ENCODE peak calls at places on chromosomes 3 and 15, in four cellular contexts. K, Z, U and T are unnamed samples.

GRCh38 chr3:102181202-102181920 is 253.5 kb upstream of the ZPLD1 start:
- DNase-seq in K (no peak), Z (no peak), U (peak; percentile 83), T (no peak)

GRCh38 chr3:158725348-158725966 is 6.8 kb downstream of the RARRES1 start:
- DNase-seq in K (peak; percentile 60), Z (no peak), U (peak; percentile 99), T (no peak)

GRCh38 chr3:129793356-129793755 is 100.2 kb downstream of the TMCC1 start:
- DNase-seq in K (peak; percentile 3), Z (no peak), U (no peak), T (no peak)

GRCh38 chr3:112086018-112086854 is at the start of gene C3orf52:
- DNase-seq in K (peak; percentile 94), Z (peak; percentile 6), U (peak; percentile 63), T (peak; percentile 44)

GRCh38 chr3:195151866-195152526 is 119.0 kb downstream of the XXYLT1 start:
- DNase-seq in K (peak; percentile 51), Z (no peak), U (peak; percentile 66), T (no peak)

GRCh38 chr3:194395201-194395600 is 3.9 kb downstream of the GP5 start:
- DNase-seq in K (peak; percentile 79), Z (no peak), U (peak; percentile 58), T (no peak)

GRCh38 chr15:80120636-80121035 is 32.2 kb upstream of the FAH start:
- DNase-seq in K (no peak), Z (no peak), U (no peak), T (no peak)

GRCh38 chr15:65902373-65902772 is 33.1 kb downstream of the RAB11A start:
- DNase-seq in K (peak; percentile 75), Z (no peak), U (no peak), T (peak; percentile 92)

GRCh38 chr3:184228376-184229137 is 828 bp upstream of the VWA5B2 start:
- DNase-seq in K (no peak), Z (no peak), U (no peak), T (no peak)

GRCh38 chr3:184619348-184619747 is 57.8 kb downstream of the EPHB3 start:
- DNase-seq in K (no peak), Z (no peak), U (no peak), T (no peak)

GRCh38 chr15:58357529-58358476 is 74.0 kb upstream of the LIPC start:
- DNase-seq in K (peak; percentile 26), Z (no peak), U (peak; percentile 28), T (no peak)

GRCh38 chr3:64319391-64319790 is 94.1 kb upstream of the PRICKLE2 start:
- DNase-seq in K (peak; percentile 43), Z (no peak), U (no peak), T (no peak)

GRCh38 chr15:25091421-25092158 is 136.8 kb downstream of the SNRPN start:
- DNase-seq in K (no peak), Z (no peak), U (no peak), T (no peak)
- H3K9me3 ChIP-seq in K (peaks cover 6% of the 10 kb centered on the region), Z (peaks cover 43% of the 10 kb centered on the region), U (no peaks in the 10 kb centered on the region), T (peaks cover 19% of the 10 kb centered on the region)

GRCh38 chr3:32254268-32254667 is 15.8 kb downstream of the CMTM8 start:
- DNase-seq in K (no peak), Z (no peak), U (no peak), T (no peak)
- H3K9me3 ChIP-seq in K (no peaks in the 10 kb centered on the region), Z (no peaks in the 10 kb centered on the region), U (no peaks in the 10 kb centered on the region), T (no peaks in the 10 kb centered on the region)

GRCh38 chr15:68333775-68334470 is 56.4 kb downstream of the FEM1B start:
- DNase-seq in K (peak; percentile 27), Z (no peak), U (peak; percentile 32), T (no peak)

GRCh38 chr15:68332266-68332665 is 54.7 kb downstream of the FEM1B start:
- DNase-seq in K (no peak), Z (no peak), U (no peak), T (no peak)

GRCh38 chr15:68328485-68328884 is 50.9 kb downstream of the FEM1B start:
- DNase-seq in K (no peak), Z (no peak), U (no peak), T (peak; percentile 52)

GRCh38 chr15:68330911-68331310 is 53.4 kb downstream of the FEM1B start:
- DNase-seq in K (no peak), Z (no peak), U (no peak), T (no peak)

GRCh38 chr15:68330461-68330860 is 52.9 kb downstream of the FEM1B start:
- DNase-seq in K (no peak), Z (no peak), U (no peak), T (no peak)
- H3K9me3 ChIP-seq in K (no peaks in the 10 kb centered on the region), Z (no peaks in the 10 kb centered on the region), U (no peaks in the 10 kb centered on the region), T (no peaks in the 10 kb centered on the region)

GRCh38 chr15:20672469-20672868 is 130.9 kb upstream of the GOLGA6L6 start:
- DNase-seq in K (no peak), Z (no peak), U (no peak), T (peak; percentile 35)
- H3K9me3 ChIP-seq in K (peaks cover 5% of the 10 kb centered on the region), Z (no peaks in the 10 kb centered on the region), U (no peaks in the 10 kb centered on the region), T (no peaks in the 10 kb centered on the region)